ENCODE peak calls at places on chromosomes 5 and 9, in five cellular contexts. Y is hepatocyte, R is PC-9, L is mesendoderm, T is PC-3. J is an unnamed sample.

GRCh38 chr9:91207889-91208651 is 153.6 kb downstream of the AUH start:
- DNase-seq in Y (no peak), R (peak; percentile 47), L (no peak), T (no peak), J (peak; percentile 71)

GRCh38 chr9:107123389-107123788 is 159.7 kb upstream of the RAD23B start:
- DNase-seq in Y (no peak), R (no peak), L (no peak), T (no peak), J (no peak)

GRCh38 chr9:15846611-15847010 is 293.8 kb downstream of the CCDC171 start:
- DNase-seq in Y (no peak), R (no peak), L (no peak), T (no peak), J (no peak)

GRCh38 chr9:133759946-133760345 is 21.8 kb upstream of the SARDH start:
- DNase-seq in Y (no peak), R (no peak), L (no peak), T (no peak), J (no peak)

GRCh38 chr5:169980418-169981053 is at the start of gene INSYN2B:
- DNase-seq in Y (peak; percentile 88), R (peak; percentile 66), L (peak; percentile 97), T (peak; percentile 88), J (peak; percentile 92)

GRCh38 chr9:111451570-111451969 is 32.6 kb downstream of the ECPAS start:
- DNase-seq in Y (no peak), R (no peak), L (no peak), T (no peak), J (no peak)

GRCh38 chr9:17401858-17402257 is 177.0 kb upstream of the SH3GL2 start:
- DNase-seq in Y (no peak), R (no peak), L (no peak), T (peak; percentile 6), J (no peak)

GRCh38 chr5:139684881-139685749 is 37.0 kb downstream of the CXXC5 start:
- DNase-seq in Y (no peak), R (no peak), L (no peak), T (no peak), J (no peak)

GRCh38 chr5:97355775-97356174 is 172.7 kb upstream of the RIOK2 start:
- DNase-seq in Y (no peak), R (no peak), L (no peak), T (no peak), J (no peak)

GRCh38 chr9:123925161-123925560 is 4.8 kb downstream of the DENND1A start:
- DNase-seq in Y (no peak), R (no peak), L (peak; percentile 71), T (peak; percentile 43), J (no peak)

DNA sequence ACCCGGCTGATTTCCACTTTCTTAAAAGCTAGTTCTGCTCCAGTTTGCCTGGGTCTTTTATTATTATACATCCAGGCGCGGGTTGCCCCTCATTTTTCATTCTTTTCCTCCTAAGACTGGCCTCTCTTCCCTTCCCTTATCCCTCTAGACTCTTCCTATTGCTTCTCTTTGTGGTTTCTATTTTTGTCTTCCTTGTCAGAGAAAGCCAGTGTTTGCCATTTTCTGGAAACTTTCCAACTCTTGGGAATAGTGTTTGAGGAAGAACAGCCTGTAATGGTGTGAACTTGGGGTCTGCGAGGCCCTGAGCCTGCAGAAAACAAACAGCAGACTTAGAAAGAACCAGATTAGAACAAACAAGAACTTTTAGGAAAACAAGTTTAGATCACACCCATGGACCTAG is 15.6 kb downstream of the PRKACG start:
- DNase-seq in Y (no peak), R (no peak), L (no peak), T (no peak), J (no peak)
- H3K79me2 ChIP-seq in Y (no peaks in the 10 kb centered on the region), R (no peaks in the 10 kb centered on the region), L (no peaks in the 10 kb centered on the region), T (no peaks in the 10 kb centered on the region), J (no peaks in the 10 kb centered on the region)

GRCh38 chr5:143596500-143596820 is 193.0 kb upstream of the NR3C1 start:
- DNase-seq in Y (no peak), R (no peak), L (no peak), T (no peak), J (no peak)

GRCh38 chr5:143593723-143594122 is 190.2 kb upstream of the NR3C1 start:
- DNase-seq in Y (no peak), R (no peak), L (no peak), T (no peak), J (no peak)

GRCh38 chr5:143599474-143599873 is 196.0 kb upstream of the NR3C1 start:
- DNase-seq in Y (no peak), R (no peak), L (no peak), T (no peak), J (no peak)

GRCh38 chr5:143594913-143595818 is 191.7 kb upstream of the NR3C1 start:
- DNase-seq in Y (peak; percentile 18), R (peak; percentile 83), L (no peak), T (peak; percentile 80), J (peak; percentile 48)

GRCh38 chr5:143596824-143597223 is 193.3 kb upstream of the NR3C1 start:
- DNase-seq in Y (no peak), R (no peak), L (no peak), T (no peak), J (no peak)
- H3K4me2 ChIP-seq in Y (no peak overlapping the region), R (peak overlapping the region; percentile 62), L (no peak overlapping the region), T (peak overlapping the region; percentile 33), J (no peak overlapping the region)

DNA sequence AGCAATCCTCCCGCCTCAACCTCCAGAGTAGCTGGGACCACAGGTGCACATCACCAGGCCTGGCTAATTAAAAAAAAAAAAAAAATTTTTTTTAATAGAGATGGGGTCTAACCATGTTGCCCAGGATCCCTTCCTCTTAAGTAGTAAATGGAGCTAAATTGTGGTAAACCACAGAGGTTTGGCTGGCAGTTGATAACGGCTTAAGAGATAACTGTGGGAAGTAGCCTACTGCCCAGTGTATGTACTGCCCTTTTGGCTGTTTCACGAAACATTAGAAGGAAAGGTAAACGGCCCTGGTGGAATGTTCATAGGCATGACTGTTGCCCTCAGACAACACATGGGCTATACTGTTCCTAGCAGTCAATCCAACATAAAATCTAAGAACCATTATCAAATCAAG is 44.4 kb downstream of the HMGCR start:
- DNase-seq in Y (no peak), R (no peak), L (no peak), T (no peak), J (no peak)
- H3K27ac ChIP-seq in Y (no peak overlapping the region), R (no peak overlapping the region), L (no peak overlapping the region), T (no peak overlapping the region), J (no peak overlapping the region)

DNA sequence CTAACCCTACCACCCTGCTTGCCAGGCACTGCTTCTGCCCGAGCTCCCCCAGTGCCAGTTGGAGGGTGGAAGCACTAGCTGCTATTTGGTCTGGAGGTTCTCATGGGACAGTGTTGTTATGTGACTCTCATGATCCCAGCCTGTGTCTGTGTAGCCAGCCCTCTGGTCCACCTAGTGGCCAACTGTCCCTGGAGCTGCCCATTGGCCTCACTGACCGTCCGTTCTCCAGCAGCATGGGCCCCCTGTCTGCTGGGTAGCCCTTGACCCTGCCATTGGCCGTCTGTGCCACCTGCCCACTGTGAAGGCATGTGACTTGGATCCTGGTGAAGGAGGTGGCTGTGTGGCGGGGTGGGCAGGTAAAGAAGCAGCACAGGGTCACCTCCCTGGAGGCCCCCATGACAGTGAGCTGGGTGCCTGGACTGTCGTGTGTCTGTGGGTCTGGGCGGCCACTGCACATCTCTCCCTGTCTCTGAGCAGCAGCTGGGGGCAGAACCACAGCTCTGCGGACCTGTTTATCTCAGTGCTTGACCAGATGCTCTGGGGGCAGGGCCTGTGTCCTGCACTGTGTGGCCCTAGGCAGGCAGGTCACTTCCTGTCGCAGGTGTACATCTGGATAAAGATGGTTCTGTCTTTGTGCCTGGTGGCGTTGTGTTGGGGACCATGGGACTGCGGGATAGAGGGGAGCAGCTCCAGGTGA is 11.4 kb downstream of the PHF2 start:
- DNase-seq in Y (peak; percentile 7), R (no peak), L (peak; percentile 8), T (no peak), J (no peak)
- H3K79me2 ChIP-seq in Y (peaks cover 96% of the 10 kb centered on the region), R (peaks cover 30% of the 10 kb centered on the region), L (no peaks in the 10 kb centered on the region), T (peaks cover 30% of the 10 kb centered on the region), J (peaks cover 99% of the 10 kb centered on the region)

DNA sequence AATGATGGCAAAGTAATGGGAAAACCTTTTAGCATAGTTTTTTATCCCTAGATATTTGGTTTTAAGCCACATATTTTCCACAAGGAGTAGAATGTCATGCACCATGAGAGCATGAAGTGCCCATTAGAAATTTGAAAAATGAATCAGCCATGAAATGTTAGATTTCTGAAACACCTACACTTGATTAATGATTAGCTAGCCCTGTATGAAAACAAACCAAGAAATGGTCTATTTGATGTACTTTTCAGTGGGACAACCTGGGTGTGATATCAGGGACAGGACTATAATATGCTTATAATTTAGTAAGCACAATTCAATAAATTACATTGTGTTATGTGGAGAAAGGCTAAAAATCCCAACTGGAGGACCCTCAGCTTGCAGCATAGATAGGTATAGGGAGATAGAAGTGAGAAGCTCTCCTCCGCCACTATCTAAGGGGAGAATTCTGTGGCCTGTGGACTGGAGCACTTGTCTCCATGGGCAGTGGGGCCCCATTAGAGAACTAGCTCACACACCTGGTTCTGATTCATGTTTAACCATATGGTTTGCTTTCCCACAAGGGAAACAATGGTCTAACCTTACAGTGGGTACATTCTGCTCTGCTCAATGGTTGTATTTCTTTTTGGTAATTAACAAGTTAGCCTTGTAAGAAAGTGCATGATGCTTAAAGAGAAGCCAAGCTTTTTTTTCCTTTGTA is 35.2 kb downstream of the NUP214 start:
- DNase-seq in Y (no peak), R (no peak), L (no peak), T (no peak), J (no peak)
- H3K4me2 ChIP-seq in Y (no peak overlapping the region), R (no peak overlapping the region), L (no peak overlapping the region), T (no peak overlapping the region), J (no peak overlapping the region)

GRCh38 chr5:118366429-118366828 is 621.9 kb downstream of the DTWD2 start:
- DNase-seq in Y (no peak), R (no peak), L (no peak), T (no peak), J (no peak)

DNA sequence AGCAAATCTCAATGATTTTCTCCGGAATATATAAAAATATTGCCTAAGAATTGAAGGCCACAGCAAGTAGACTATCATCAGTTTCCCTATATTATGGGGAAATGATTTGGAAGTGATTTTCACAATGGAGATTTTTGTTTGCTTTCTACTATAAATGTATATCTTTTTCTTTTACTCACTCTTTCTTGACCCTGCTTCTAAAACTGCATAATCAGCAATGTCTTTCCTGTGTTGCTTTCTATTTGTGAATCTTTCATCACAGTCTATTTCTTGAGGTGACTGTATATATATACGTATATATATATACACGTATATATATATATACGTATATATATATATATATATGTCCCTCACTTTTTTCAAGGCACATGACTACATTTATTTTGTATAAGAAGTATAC is 622.6 kb downstream of the DTWD2 start:
- DNase-seq in Y (no peak), R (no peak), L (no peak), T (no peak), J (no peak)
- H3K27ac ChIP-seq in Y (no peak overlapping the region), R (no peak overlapping the region), L (no peak overlapping the region), T (no peak overlapping the region), J (no peak overlapping the region)

DNA sequence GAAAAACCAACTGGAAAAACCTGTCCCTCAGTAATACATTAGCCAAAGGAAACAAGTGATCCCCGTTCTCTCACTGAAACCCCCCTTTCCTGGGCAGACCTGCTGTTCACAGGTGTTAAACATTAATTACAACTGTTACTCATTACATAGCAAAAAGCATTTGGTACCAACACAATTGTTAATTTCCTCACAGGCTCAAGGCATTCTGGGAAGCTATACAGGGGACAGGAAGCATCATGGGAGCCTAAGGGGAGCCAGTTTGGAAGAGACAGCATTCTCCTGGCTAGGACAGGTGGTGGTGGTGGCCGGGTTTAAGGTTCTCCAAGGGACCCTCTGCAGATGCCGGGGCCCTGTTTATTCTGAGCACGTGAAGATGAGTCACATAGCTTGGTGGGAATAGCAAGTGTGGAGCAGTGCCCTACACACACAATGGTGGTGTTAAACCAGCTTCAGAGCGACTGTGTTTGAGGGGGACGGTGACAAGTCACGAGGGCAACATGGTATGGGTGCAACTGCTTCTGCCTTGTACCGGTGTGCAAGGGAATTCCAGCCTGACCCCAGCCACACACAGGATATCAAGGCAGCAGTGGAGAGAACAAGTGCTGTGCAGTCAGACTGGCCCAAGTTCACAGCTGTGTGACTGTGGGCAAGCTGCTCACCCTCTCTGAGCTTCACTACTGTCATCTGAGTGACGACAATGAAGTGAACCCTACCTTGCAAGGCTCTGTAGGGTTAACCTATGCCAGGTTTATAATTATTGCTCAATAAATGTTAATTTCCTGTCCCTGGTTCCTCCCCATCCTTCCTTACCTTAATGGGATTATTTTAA is 62.7 kb upstream of the SLC25A51 start:
- DNase-seq in Y (peak; percentile 77), R (peak; percentile 65), L (no peak), T (no peak), J (no peak)
- H3K79me2 ChIP-seq in Y (peaks cover 13% of the 10 kb centered on the region), R (peaks cover 56% of the 10 kb centered on the region), L (peaks cover 6% of the 10 kb centered on the region), T (peaks cover 89% of the 10 kb centered on the region), J (peaks cover 7% of the 10 kb centered on the region)

J was measured in GM23248.